ENCODE peak calls at places on chromosomes 4 and X, in five cellular contexts. J, A, D, H and F are unnamed samples.

GRCh38 chr4:17705107-17705506 is 76.3 kb downstream of the FAM184B start:
- DNase-seq in A (no peak), D (no peak), J (no peak), H (no peak), F (no peak)

GRCh38 chr4:149993030-149993429 is 85.2 kb upstream of the DCLK2 start:
- DNase-seq in A (no peak), H (no peak), D (no peak), J (no peak), F (no peak)

GRCh38 chrX:114599305-114599704 is 15.4 kb downstream of the HTR2C start:
- DNase-seq in D (no peak), A (no peak), J (no peak), H (no peak), F (no peak)

GRCh38 chrX:8914636-8915035 is 113.5 kb upstream of the FAM9A start:
- DNase-seq in D (no peak), H (no peak), A (no peak), J (no peak), F (no peak)

GRCh38 chr4:1414831-1415680 is 8.8 kb upstream of the NKX1-1 start:
- DNase-seq in D (no peak), A (no peak), J (peak), H (peak), F (no peak)

GRCh38 chr4:189502841-189503240 is 437.8 kb upstream of the FRG1 start:
- DNase-seq in J (no peak), A (no peak), H (no peak), D (no peak), F (no peak)

GRCh38 chrX:25191403-25191802 is 175.6 kb upstream of the ARX start:
- DNase-seq in D (no peak), A (no peak), J (peak), H (no peak), F (peak)

GRCh38 chr4:121599049-121599448 is 97.7 kb downstream of the ANXA5 start:
- DNase-seq in J (no peak), A (no peak), H (no peak), D (no peak), F (no peak)

GRCh38 chrX:46543441-46543840 is 1.8 kb downstream of the ZNF674 start:
- DNase-seq in D (no peak), J (no peak), H (no peak), A (no peak), F (no peak)

GRCh38 chr4:69642961-69643360 is 3.5 kb upstream of the UGT2A2 start:
- DNase-seq in H (no peak), A (no peak), D (no peak), J (no peak), F (no peak)

GRCh38 chr4:95693594-95693993 is 144.8 kb upstream of the UNC5C start:
- DNase-seq in A (no peak), D (peak), H (no peak), J (no peak), F (peak)

GRCh38 chr4:132572210-132572609 is 576.9 kb upstream of the PCDH10 start:
- DNase-seq in D (no peak), H (no peak), A (no peak), J (no peak), F (no peak)

GRCh38 chr4:27666943-27667342 is 806.3 kb downstream of the STIM2 start:
- DNase-seq in D (peak), J (peak), A (no peak), H (no peak), F (peak)

GRCh38 chr4:155025762-155026457 is 182.5 kb upstream of the NPY2R start:
- DNase-seq in J (peak), H (peak), D (peak), A (peak), F (peak)

GRCh38 chr4:94642561-94642866 is 115.2 kb upstream of the BMPR1B start:
- DNase-seq in H (no peak), A (no peak), D (peak), J (no peak), F (no peak)

GRCh38 chr4:76087007-76087769 is 12.7 kb downstream of the ART3 start:
- DNase-seq in H (peak), D (peak), A (peak), J (peak), F (peak)

GRCh38 chrX:84362184-84362838 is 139.9 kb downstream of the HDX start:
- DNase-seq in H (no peak), J (no peak), A (no peak), D (no peak), F (no peak)

GRCh38 chrX:10040961-10041360 is 73.8 kb downstream of the CLDN34 start:
- DNase-seq in D (no peak), A (no peak), H (no peak), J (no peak), F (no peak)

GRCh38 chr4:107993969-107994368 is 4.3 kb downstream of the HADH start:
- DNase-seq in A (no peak), D (no peak), H (no peak), J (no peak), F (no peak)

GRCh38 chrX:153379971-153380581 is 21.1 kb downstream of the PNMA6E start:
- DNase-seq in J (peak), D (no peak), A (no peak), H (no peak), F (no peak)

GRCh38 chr4:89653012-89653411 is 183.9 kb downstream of the SNCA start:
- DNase-seq in A (no peak), J (no peak), D (no peak), H (no peak), F (no peak)

GRCh38 chr4:168716411-168717129 is 219.7 kb downstream of the PALLD start:
- DNase-seq in A (no peak), D (no peak), H (no peak), J (no peak), F (no peak)

GRCh38 chrX:49725923-49726904 is 30.4 kb upstream of the PAGE1 start:
- DNase-seq in A (no peak), H (no peak), D (no peak), J (no peak), F (no peak)

GRCh38 chrX:14344172-14344940 is 185.0 kb upstream of the GLRA2 start:
- DNase-seq in A (no peak), D (no peak), J (no peak), H (no peak), F (no peak)

GRCh38 chrX:356385-357034 is 30.2 kb downstream of the PPP2R3B start:
- DNase-seq in J (no peak), A (no peak), H (no peak), D (no peak), F (no peak)

GRCh38 chr4:176359590-176359989 is 39.8 kb downstream of the SPCS3 start:
- DNase-seq in D (no peak), J (no peak), A (no peak), H (no peak), F (no peak)

GRCh38 chr4:8725071-8725841 is 132.7 kb downstream of the CPZ start:
- DNase-seq in D (no peak), H (peak), A (no peak), J (no peak), F (no peak)

GRCh38 chrX:29872831-29873230 is 342.5 kb upstream of the MAGEB2 start:
- DNase-seq in H (no peak), J (no peak), A (no peak), D (no peak), F (no peak)

GRCh38 chr4:182916483-182917181 is 554 bp downstream of the DCTD start:
- DNase-seq in D (no peak), A (no peak), H (peak), J (peak), F (peak)

GRCh38 chr4:180827610-180828009 is 1415.6 kb upstream of the TENM3 start:
- DNase-seq in H (no peak), D (no peak), J (no peak), A (no peak), F (no peak)

GRCh38 chr4:144663852-144664488 is 18.0 kb downstream of the HHIP start:
- DNase-seq in A (no peak), J (no peak), H (no peak), D (no peak), F (no peak)

GRCh38 chr4:144667500-144667899 is 21.5 kb downstream of the HHIP start:
- DNase-seq in H (no peak), A (no peak), J (no peak), D (no peak), F (no peak)

GRCh38 chr4:144670776-144671175 is 24.8 kb downstream of the HHIP start:
- DNase-seq in J (no peak), D (no peak), H (no peak), A (no peak), F (no peak)

GRCh38 chr4:144666539-144667175 is 20.7 kb downstream of the HHIP start:
- DNase-seq in A (no peak), H (no peak), D (peak), J (no peak), F (no peak)
- TF ChIP-seq ATF3 in A (no peak), H (no peak), D (no peak), J (no peak), F (no peak)

GRCh38 chr4:64882311-64883086 is 473.2 kb upstream of the TECRL start:
- DNase-seq in J (no peak), A (no peak), D (no peak), H (no peak), F (no peak)

GRCh38 chr4:64880557-64880956 is 471.3 kb upstream of the TECRL start:
- DNase-seq in J (no peak), D (no peak), A (no peak), H (no peak), F (no peak)

DNA sequence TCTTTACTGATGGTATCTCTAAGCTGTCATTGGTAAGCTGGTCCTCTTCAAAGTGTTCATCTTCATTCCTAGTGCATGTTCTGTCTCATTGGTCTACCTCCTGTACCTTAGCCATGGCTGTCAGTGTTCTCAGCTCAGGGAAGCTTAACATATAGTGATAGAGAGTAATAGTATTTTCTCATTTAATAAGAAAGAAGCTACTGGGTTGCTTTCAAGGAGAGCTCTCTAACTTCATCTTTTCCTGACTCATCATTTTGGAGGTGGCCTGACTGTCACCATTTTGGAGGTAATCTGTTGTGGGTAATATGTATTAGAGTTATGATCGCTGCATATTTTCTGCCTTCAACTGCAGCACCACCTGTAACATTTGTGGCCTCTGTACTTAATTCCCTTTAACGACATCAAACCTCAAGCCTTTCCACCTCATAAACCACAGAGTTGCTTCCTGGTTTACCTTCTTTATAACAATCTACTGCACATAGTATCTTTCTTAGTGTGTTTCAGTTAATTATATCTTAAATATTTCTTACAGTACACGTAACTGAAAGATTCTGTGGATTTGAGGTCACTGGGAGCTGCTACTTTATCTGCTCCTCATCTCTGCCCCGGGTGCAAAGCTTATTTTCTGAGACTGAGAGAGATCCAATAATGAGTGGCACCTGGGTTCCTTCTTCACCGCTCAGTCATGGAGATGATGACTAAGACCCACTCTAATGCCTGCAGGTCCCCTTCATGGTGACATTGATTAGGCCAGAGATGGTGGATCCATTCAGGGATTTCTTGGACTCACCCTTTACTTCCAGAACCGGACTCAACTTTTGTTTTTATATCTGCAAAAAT is 474.1 kb upstream of the TECRL start:
- DNase-seq in J (no peak), D (no peak), A (no peak), H (no peak), F (no peak)
- TF ChIP-seq ATF3 in J (no peak), D (no peak), A (no peak), H (no peak), F (no peak)

GRCh38 chrX:7083468-7084396 is 63.8 kb upstream of the STS start:
- DNase-seq in D (peak), J (no peak), H (no peak), A (no peak), F (no peak)
- TF ChIP-seq ATF3 in D (no peak), J (no peak), H (no peak), A (no peak), F (no peak)

DNA sequence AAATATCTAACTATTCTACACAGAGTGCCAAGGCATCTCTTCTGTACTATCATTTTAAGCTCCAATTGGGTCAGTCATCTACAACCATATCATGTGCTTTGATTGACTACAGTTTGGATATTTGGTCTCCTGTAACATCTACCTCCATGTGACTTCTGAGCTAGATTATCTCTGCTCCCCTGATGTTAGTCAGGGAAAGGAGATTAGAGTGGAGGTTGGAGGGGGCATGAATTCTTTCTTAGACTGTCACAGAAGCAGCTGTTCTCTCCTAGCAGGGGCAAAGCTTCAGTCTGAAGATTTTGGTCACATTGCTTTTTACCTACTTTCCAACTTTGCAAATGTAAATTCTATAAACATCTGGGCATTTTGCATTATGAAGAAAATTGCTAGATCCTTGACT is 62.6 kb upstream of the C4orf54 start:
- DNase-seq in H (no peak), A (no peak), J (no peak), D (no peak), F (no peak)
- TF ChIP-seq ATF3 in H (no peak), A (no peak), J (no peak), D (no peak), F (no peak)

GRCh38 chr4:110348711-110349383 is 127.1 kb upstream of the ENPEP start:
- DNase-seq in D (no peak), A (no peak), J (no peak), H (no peak), F (no peak)

GRCh38 chr4:110347805-110348204 is 128.2 kb upstream of the ENPEP start:
- DNase-seq in H (no peak), A (no peak), J (no peak), D (no peak), F (no peak)

GRCh38 chr4:110344165-110344564 is 131.8 kb upstream of the ENPEP start:
- DNase-seq in A (no peak), D (peak), H (no peak), J (peak), F (no peak)
- TF ChIP-seq ATF3 in A (no peak), D (no peak), H (no peak), J (no peak), F (no peak)

GRCh38 chr4:159101983-159102622 is 776 bp upstream of the RAPGEF2 start:
- DNase-seq in D (no peak), J (no peak), H (no peak), A (no peak), F (no peak)

GRCh38 chr4:159097785-159098184 is 5.1 kb upstream of the RAPGEF2 start:
- DNase-seq in A (no peak), H (no peak), J (no peak), D (no peak), F (no peak)

GRCh38 chr4:159096434-159096833 is 6.4 kb upstream of the RAPGEF2 start:
- DNase-seq in J (no peak), A (no peak), D (no peak), H (no peak), F (no peak)

GRCh38 chr4:159097144-159097543 is 5.7 kb upstream of the RAPGEF2 start:
- DNase-seq in H (no peak), D (no peak), A (no peak), J (no peak), F (no peak)

GRCh38 chr4:159098482-159099127 is 4.3 kb upstream of the RAPGEF2 start:
- DNase-seq in A (no peak), D (no peak), J (no peak), H (no peak), F (no peak)
- TF ChIP-seq ATF3 in A (no peak), D (no peak), J (no peak), H (no peak), F (no peak)

GRCh38 chr4:36064147-36064546 is 180.2 kb downstream of the ARAP2 start:
- DNase-seq in H (no peak), A (no peak), D (no peak), J (no peak), F (no peak)
- TF ChIP-seq ATF3 in H (no peak), A (no peak), D (no peak), J (no peak), F (no peak)

DNA sequence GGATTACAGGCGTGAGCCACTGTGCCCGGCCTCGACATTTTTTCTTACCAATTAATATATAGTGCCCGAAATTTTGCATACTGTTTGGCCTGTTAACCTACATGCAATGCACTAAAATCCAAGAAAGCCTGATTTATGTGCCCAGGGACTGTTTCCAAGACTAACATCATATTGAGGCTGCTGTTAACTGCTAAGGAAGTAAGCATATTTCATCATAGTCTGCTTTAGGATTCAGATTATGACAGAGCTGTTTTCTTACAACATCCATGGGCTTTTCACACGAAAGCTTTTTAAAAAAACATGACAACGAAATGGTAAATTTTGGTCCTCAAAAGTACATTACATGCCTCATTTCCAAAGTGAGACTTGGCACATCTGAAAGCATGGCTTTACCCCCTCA is 84.4 kb downstream of the STOX2 start:
- DNase-seq in A (no peak), J (no peak), D (no peak), H (no peak), F (no peak)
- TF ChIP-seq ATF3 in A (no peak), J (no peak), D (no peak), H (no peak), F (no peak)